ENCODE peak calls at places on chromosome 21, in five cellular contexts. O, J, T, N and P are unnamed samples. For H3K9me3, the result is how much of the 10 kb centered on the place peaks cover.

GRCh38 chr21:46054447-46054846 is 43.5 kb upstream of the COL6A2 start:
- DNase-seq in O (peak), J (no peak), T (no peak), N (no peak), P (no peak)

GRCh38 chr21:44028287-44028659 is 16.2 kb downstream of the TRAPPC10 start:
- DNase-seq in O (no peak), J (no peak), T (no peak), N (no peak), P (no peak)

GRCh38 chr21:44462834-44463200 is 7.5 kb downstream of the LRRC3 start:
- DNase-seq in O (no peak), J (no peak), T (no peak), N (no peak), P (no peak)

GRCh38 chr21:42734323-42734971 is 81.0 kb downstream of the PDE9A start:
- DNase-seq in O (no peak), J (no peak), T (no peak), N (no peak), P (no peak)

GRCh38 chr21:34243562-34243961 is 120.2 kb upstream of the KCNE2 start:
- DNase-seq in O (peak), J (no peak), T (no peak), N (peak), P (no peak)

GRCh38 chr21:25934771-25935224 is 200.0 kb downstream of the GABPA start:
- DNase-seq in O (peak), J (peak), T (no peak), N (peak), P (peak)

GRCh38 chr21:44618909-44619308 is 7.0 kb downstream of the KRTAP10-8 start:
- DNase-seq in O (no peak), J (no peak), T (peak), N (no peak), P (no peak)

GRCh38 chr21:14684071-14684470 is 138.0 kb upstream of the SAMSN1 start:
- DNase-seq in O (no peak), J (no peak), T (no peak), N (no peak), P (no peak)

GRCh38 chr21:42439284-42440186 is 35.8 kb downstream of the UBASH3A start:
- DNase-seq in O (no peak), J (no peak), T (no peak), N (no peak), P (no peak)

GRCh38 chr21:42043201-42043895 is 27.8 kb upstream of the UMODL1 start:
- DNase-seq in O (no peak), J (no peak), T (no peak), N (no peak), P (no peak)

GRCh38 chr21:14734191-14734590 is 188.1 kb upstream of the SAMSN1 start:
- DNase-seq in O (no peak), J (no peak), T (no peak), N (no peak), P (no peak)

GRCh38 chr21:44653123-44653522 is 1.3 kb downstream of the KRTAP12-4 start:
- DNase-seq in O (no peak), J (no peak), T (no peak), N (no peak), P (no peak)

GRCh38 chr21:26840912-26841311 is 4.3 kb downstream of the ADAMTS1 start:
- DNase-seq in O (peak), J (no peak), T (no peak), N (no peak), P (no peak)

GRCh38 chr21:16587671-16588379 is 858.0 kb downstream of the USP25 start:
- DNase-seq in O (peak), J (no peak), T (no peak), N (no peak), P (no peak)

GRCh38 chr21:44005071-44005470 is 7.0 kb upstream of the TRAPPC10 start:
- DNase-seq in O (no peak), J (no peak), T (no peak), N (no peak), P (no peak)

GRCh38 chr21:28344985-28345384 is 647.7 kb downstream of the LTN1 start:
- DNase-seq in O (no peak), J (no peak), T (no peak), N (no peak), P (no peak)

GRCh38 chr21:45365608-45366241 is 39.2 kb upstream of the COL18A1 start:
- DNase-seq in O (peak), J (peak), T (no peak), N (no peak), P (no peak)

GRCh38 chr21:35086357-35086756 is 37.3 kb upstream of the RUNX1 start:
- DNase-seq in O (peak), J (no peak), T (no peak), N (no peak), P (no peak)

GRCh38 chr21:45306832-45307571 is 19.3 kb upstream of the POFUT2 start:
- DNase-seq in O (peak), J (peak), T (no peak), N (peak), P (peak)

GRCh38 chr21:25717491-25718139 is 17.1 kb downstream of the ATP5PF start:
- DNase-seq in O (peak), J (no peak), T (no peak), N (no peak), P (no peak)

GRCh38 chr21:27570306-27570868 is 603.5 kb upstream of the ADAMTS5 start:
- DNase-seq in O (peak), J (peak), T (no peak), N (peak), P (peak)

GRCh38 chr21:21921410-21922232 is 923.4 kb downstream of the NCAM2 start:
- DNase-seq in O (peak), J (no peak), T (no peak), N (no peak), P (no peak)

GRCh38 chr21:28793043-28793442 is 199.6 kb downstream of the LTN1 start:
- DNase-seq in O (peak), J (no peak), T (no peak), N (no peak), P (no peak)

GRCh38 chr21:41596241-41596925 is 88.4 kb upstream of the TMPRSS2 start:
- DNase-seq in O (no peak), J (no peak), T (no peak), N (no peak), P (peak)

GRCh38 chr21:45126983-45127382 is 52.6 kb downstream of the ADARB1 start:
- DNase-seq in O (no peak), J (no peak), T (no peak), N (no peak), P (no peak)

GRCh38 chr21:15060776-15061175 is 4.0 kb downstream of the NRIP1 start:
- DNase-seq in O (peak), J (no peak), T (no peak), N (no peak), P (no peak)

GRCh38 chr21:23601549-23601948 is 2005.7 kb downstream of the MRPL39 start:
- DNase-seq in O (no peak), J (no peak), T (no peak), N (no peak), P (no peak)

GRCh38 chr21:33899199-33899598 is 16.4 kb downstream of the ATP5PO start:
- DNase-seq in O (peak), J (no peak), T (no peak), N (no peak), P (no peak)

GRCh38 chr21:42929969-42930368 is 4.5 kb upstream of the ERVH48-1 start:
- DNase-seq in O (no peak), J (no peak), T (no peak), N (no peak), P (no peak)

GRCh38 chr21:44416193-44416592 is 39.1 kb upstream of the LRRC3 start:
- DNase-seq in O (no peak), J (no peak), T (no peak), N (no peak), P (no peak)

GRCh38 chr21:44053567-44053966 is 41.5 kb downstream of the TRAPPC10 start:
- DNase-seq in O (no peak), J (no peak), T (no peak), N (no peak), P (no peak)

GRCh38 chr21:46055863-46056281 is 42.0 kb upstream of the COL6A2 start:
- DNase-seq in O (peak), J (no peak), T (no peak), N (no peak), P (no peak)

GRCh38 chr21:43020771-43021170 is 46.4 kb downstream of the PKNOX1 start:
- DNase-seq in O (no peak), J (no peak), T (no peak), N (no peak), P (no peak)

GRCh38 chr21:40349591-40349990 is 482.4 kb downstream of the PCP4 start:
- DNase-seq in O (no peak), J (no peak), T (no peak), N (no peak), P (no peak)
- H3K9me3 ChIP-seq in O (under half), J (under half), T (under half), N (under half), P (under half)

DNA sequence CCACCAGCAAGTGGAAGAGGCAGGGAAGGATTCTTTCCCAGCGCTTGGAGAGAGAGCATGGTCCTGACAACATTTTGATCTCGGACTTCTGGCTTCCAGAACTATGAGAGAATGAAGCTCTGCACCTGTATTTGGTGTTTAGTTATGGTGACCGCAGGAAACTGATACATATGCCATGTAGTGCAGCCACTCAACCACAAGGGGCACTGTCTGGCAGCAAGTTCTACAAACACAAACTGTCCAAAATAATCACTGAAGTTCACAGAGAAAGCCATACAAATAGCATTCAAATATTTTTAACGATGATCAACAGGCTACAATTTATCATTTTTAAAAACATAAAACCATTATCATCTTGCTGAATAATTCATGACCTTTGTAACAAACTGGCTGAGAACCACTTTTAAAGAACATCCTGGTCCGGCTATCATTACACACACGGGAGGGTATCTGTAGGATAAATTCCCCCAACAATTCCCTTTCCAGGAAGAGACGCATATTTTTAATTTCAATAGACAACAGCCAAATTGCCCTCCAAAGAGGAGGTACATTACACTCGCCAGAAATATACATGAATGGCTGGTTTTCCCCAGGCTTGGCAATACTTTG is 9.3 kb upstream of the CBR3 start:
- DNase-seq in O (peak), J (no peak), T (peak), N (peak), P (no peak)
- H3K9me3 ChIP-seq in O (under half), J (under half), T (under half), N (under half), P (under half)

GRCh38 chr21:17854771-17855170 is 35.6 kb upstream of the C21orf91 start:
- DNase-seq in O (no peak), J (no peak), T (no peak), N (no peak), P (no peak)

GRCh38 chr21:17858764-17859163 is 39.6 kb upstream of the C21orf91 start:
- DNase-seq in O (no peak), J (no peak), T (no peak), N (no peak), P (no peak)

GRCh38 chr21:17848228-17848627 is 29.1 kb upstream of the C21orf91 start:
- DNase-seq in O (peak), J (peak), T (no peak), N (no peak), P (peak)

DNA sequence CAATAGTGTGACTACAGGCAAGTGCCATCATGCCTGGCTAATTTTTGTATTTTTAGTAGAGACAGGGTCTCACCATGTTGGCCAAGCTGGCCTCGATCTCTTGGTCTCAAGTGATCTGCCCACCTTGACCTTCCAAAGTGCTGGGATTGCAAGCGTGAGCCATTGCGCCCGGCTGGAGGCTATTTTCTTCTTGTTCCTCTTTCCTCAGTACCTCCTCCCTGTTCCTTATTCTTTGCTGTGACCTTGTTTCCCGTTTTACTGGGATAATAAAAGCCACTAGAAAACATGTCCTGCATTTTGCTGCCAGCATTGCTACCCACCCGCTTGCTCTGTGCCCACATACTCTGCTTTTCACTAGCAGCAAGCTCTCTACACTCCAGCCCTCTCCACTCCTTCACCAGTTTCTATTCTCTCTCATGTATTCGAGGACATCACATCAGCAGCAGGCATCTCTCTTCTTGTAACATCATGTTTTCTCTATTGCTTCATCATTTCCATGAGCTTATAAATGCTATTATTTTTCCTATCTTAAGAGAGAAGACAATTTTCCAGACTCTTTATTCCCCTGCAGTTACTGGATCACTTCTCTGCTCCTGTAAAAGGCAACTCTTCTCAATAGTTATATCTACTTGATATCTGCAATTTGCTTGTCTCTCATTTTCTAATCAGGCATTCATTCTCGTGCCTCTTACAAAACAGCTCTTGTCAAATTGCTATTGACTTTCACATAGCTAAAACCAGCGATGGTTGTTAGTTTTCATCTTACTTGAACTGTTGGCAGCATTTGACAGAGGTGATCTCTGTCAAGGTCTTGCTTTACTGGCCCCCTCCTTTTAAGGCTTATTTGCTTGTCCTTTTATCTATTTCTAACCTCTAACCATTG is 34.5 kb upstream of the C21orf91 start:
- DNase-seq in O (no peak), J (no peak), T (no peak), N (no peak), P (no peak)
- H3K9me3 ChIP-seq in O (under half), J (under half), T (under half), N (under half), P (under half)

DNA sequence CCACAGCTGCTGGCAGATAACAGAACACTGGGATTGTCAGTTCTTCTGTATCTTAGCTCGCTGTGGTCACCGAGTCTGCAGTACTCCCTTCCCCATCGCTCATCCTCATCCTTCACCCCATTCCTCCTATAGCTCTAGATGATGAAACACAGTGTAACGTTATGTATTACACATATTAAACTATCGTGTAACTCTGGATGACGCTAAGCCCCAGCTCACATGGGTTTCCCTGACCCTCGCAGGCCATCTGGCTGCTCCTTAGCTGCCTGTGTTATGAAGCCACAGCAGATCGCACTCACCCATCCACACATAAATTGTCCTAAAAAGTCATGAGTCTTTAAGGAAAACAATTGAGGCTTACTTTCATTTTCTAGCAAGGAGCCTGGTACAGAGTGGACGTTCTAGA is 24.5 kb upstream of the PCP4 start:
- DNase-seq in O (no peak), J (no peak), T (no peak), N (no peak), P (no peak)
- H3K9me3 ChIP-seq in O (under half), J (under half), T (under half), N (under half), P (under half)

GRCh38 chr21:30326390-30326789 is 6.3 kb upstream of the KRTAP26-1 start:
- DNase-seq in O (no peak), J (no peak), T (no peak), N (no peak), P (no peak)
- H3K9me3 ChIP-seq in O (under half), J (under half), T (under half), N (under half), P (under half)

DNA sequence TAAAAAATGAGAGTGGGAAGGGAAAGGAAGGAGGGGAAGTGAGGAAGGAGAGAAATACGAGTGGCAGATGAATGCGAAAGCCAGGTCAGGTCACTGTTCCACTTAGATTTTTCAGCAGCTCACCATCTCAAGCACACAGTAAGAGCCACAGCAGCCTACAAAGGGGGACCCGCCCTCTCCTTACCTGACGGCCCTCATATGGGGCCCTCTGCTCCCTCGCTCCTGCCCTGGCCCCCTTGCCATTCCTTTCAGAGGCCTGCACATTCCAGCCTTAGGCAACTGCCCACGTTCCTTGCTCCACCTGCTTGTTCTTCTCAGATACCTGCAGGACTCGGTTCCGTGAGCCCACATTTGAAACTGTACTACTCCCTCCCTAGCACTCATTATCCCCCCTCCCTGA is 22.0 kb downstream of the VPS26C start:
- DNase-seq in O (no peak), J (no peak), T (no peak), N (no peak), P (no peak)
- H3K9me3 ChIP-seq in O (under half), J (under half), T (under half), N (under half), P (under half)